ENCODE peak calls at places on chromosomes 2 and 18, in nine cellular contexts. J, G, D, T, H, X, M, Q and P are unnamed samples.

GRCh38 chr2:229686122-229686919 is 28.0 kb downstream of the DNER start:
- DNase-seq in M (no peak), T (no peak), D (no peak), Q (no peak), G (peak; percentile 14), X (no peak), H (no peak), J (no peak), P (no peak)

GRCh38 chr2:113961000-113961399 is 71.1 kb downstream of the ACTR3 start:
- DNase-seq in G (no peak), J (no peak), T (no peak), D (no peak), H (no peak), Q (no peak), X (no peak), M (no peak), P (no peak)

GRCh38 chr2:191691898-191692297 is 14.0 kb downstream of the NABP1 start:
- DNase-seq in M (no peak), H (no peak), G (no peak), T (no peak), J (no peak), Q (no peak), X (no peak), D (no peak), P (no peak)

GRCh38 chr2:109265369-109265768 is 136.4 kb downstream of the SH3RF3 start:
- DNase-seq in T (no peak), Q (no peak), D (no peak), G (no peak), J (no peak), M (no peak), H (no peak), X (no peak), P (no peak)

GRCh38 chr18:79952996-79953559 is 1.6 kb upstream of the SLC66A2 start:
- DNase-seq in J (no peak), X (no peak), Q (peak; percentile 55), D (no peak), G (no peak), T (no peak), M (no peak), H (no peak), P (peak; percentile 53)

GRCh38 chr2:114127372-114127771 is 237.5 kb downstream of the ACTR3 start:
- DNase-seq in X (peak; percentile 3), T (no peak), J (no peak), H (no peak), D (no peak), G (no peak), M (no peak), Q (no peak), P (peak; percentile 9)

GRCh38 chr2:124437811-124438210 is 412.7 kb downstream of the CNTNAP5 start:
- DNase-seq in J (no peak), G (no peak), M (peak; percentile 20), X (no peak), Q (no peak), T (no peak), D (no peak), H (no peak), P (peak; percentile 53)

GRCh38 chr2:118058979-118059378 is 29.3 kb upstream of the INSIG2 start:
- DNase-seq in T (no peak), Q (no peak), H (no peak), J (no peak), G (no peak), X (no peak), D (no peak), M (no peak), P (no peak)

GRCh38 chr18:64791211-64791610 is 642.3 kb upstream of the LINC00305 start:
- DNase-seq in G (no peak), D (no peak), Q (no peak), J (no peak), M (no peak), X (no peak), T (no peak), H (no peak), P (no peak)

GRCh38 chr2:96869281-96869823 is 528 bp downstream of the SEMA4C start:
- DNase-seq in D (peak; percentile 48), H (no peak), T (peak; percentile 90), J (peak; percentile 82), Q (peak; percentile 96), G (peak; percentile 84), X (no peak), M (no peak), P (peak; percentile 77)

GRCh38 chr18:52087140-52087539 is 252.9 kb upstream of the DCC start:
- DNase-seq in Q (no peak), H (no peak), G (no peak), D (no peak), T (no peak), M (no peak), J (no peak), X (no peak), P (no peak)

GRCh38 chr2:158761626-158762025 is 33.5 kb upstream of the DAPL1 start:
- DNase-seq in T (no peak), Q (no peak), G (no peak), H (no peak), M (no peak), D (no peak), J (no peak), X (peak; percentile 99), P (peak; percentile 29)

GRCh38 chr18:63002305-63002704 is 287.0 kb downstream of the PHLPP1 start:
- DNase-seq in X (no peak), J (no peak), G (no peak), Q (no peak), M (no peak), T (no peak), H (no peak), D (no peak), P (no peak)

GRCh38 chr2:163551974-163552373 is 183.8 kb downstream of the FIGN start:
- DNase-seq in X (peak; percentile 23), D (no peak), Q (no peak), T (no peak), M (no peak), G (no peak), H (no peak), J (no peak), P (no peak)

DNA sequence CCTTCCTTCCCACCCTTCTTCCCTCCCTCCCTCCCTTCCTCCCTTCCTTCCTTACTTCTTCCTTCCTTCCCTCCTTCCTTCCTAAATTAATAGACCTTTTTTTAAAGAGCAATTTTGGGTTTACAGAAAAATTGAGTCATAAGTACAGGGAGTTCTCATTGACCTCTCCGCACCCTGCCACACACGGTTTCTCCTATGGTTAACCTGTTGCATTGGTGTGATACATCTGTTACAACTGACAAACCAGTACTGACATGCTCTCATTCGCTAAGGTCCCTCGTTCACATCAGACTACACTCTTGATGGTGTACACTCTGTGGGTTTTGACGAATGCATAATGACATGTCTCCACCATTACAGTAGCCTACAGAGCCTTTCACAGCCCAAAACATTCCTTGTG is 11.6 kb upstream of the SDC1 start:
- DNase-seq in X (peak; percentile 94), Q (no peak), T (no peak), J (no peak), G (no peak), D (no peak), M (no peak), H (no peak), P (no peak)
- H3K27ac ChIP-seq in X (peak overlapping the region; percentile 93), Q (no peak overlapping the region), T (no peak overlapping the region), J (no peak overlapping the region), G (no peak overlapping the region), D (no peak overlapping the region), M (no peak overlapping the region), H (no peak overlapping the region), P (no peak overlapping the region)

GRCh38 chr2:130870779-130871178 is 34.1 kb downstream of the ARHGEF4 start:
- DNase-seq in D (no peak), G (no peak), J (no peak), M (no peak), X (no peak), T (no peak), Q (no peak), H (no peak), P (no peak)
- H3K4me1 ChIP-seq in D (no peaks in the 10 kb centered on the region), G (no peaks in the 10 kb centered on the region), J (no peaks in the 10 kb centered on the region), M (no peaks in the 10 kb centered on the region), X (peaks cover 9% of the 10 kb centered on the region), T (no peaks in the 10 kb centered on the region), Q (no peaks in the 10 kb centered on the region), H (no peaks in the 10 kb centered on the region), P (no peaks in the 10 kb centered on the region)

GRCh38 chr2:237649541-237650454 is 22.4 kb downstream of the LRRFIP1 start:
- DNase-seq in H (no peak), T (no peak), G (no peak), M (no peak), D (no peak), X (no peak), J (no peak), Q (no peak), P (no peak)

GRCh38 chr2:237647176-237648015 is 20.0 kb downstream of the LRRFIP1 start:
- DNase-seq in M (no peak), D (no peak), X (no peak), J (no peak), Q (no peak), H (no peak), G (no peak), T (no peak), P (no peak)

GRCh38 chr2:237645261-237645660 is 17.9 kb downstream of the LRRFIP1 start:
- DNase-seq in G (no peak), H (no peak), Q (no peak), D (no peak), M (no peak), T (no peak), X (no peak), J (no peak), P (no peak)

GRCh38 chr2:237650455-237650850 is 23.1 kb downstream of the LRRFIP1 start:
- DNase-seq in M (no peak), G (no peak), Q (no peak), H (no peak), D (no peak), J (no peak), T (no peak), X (no peak), P (peak; percentile 29)

DNA sequence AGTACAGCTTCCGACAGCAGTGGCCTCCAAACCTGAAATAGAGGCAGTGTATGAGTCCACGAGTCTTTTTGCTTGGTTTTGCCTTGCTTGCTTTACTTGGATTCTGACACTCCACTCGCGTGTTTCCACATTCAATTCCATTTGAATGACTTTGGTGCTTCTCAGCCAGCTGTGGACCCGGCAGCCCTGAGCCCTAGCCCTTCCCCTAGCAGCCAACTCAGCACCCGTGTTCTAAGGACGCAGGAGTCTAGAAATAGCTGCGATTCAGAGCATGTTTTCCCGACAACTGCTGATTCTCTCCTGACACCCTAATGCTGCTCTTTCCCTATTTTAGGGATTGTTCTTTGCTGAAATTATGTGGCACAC is 20.6 kb downstream of the LRRFIP1 start:
- DNase-seq in H (no peak), M (no peak), D (no peak), Q (no peak), X (no peak), T (no peak), J (no peak), G (no peak), P (no peak)
- H3K27ac ChIP-seq in H (no peak overlapping the region), M (no peak overlapping the region), D (no peak overlapping the region), Q (no peak overlapping the region), X (no peak overlapping the region), T (peak overlapping the region; percentile 21), J (peak overlapping the region; percentile 91), G (no peak overlapping the region), P (no peak overlapping the region)

DNA sequence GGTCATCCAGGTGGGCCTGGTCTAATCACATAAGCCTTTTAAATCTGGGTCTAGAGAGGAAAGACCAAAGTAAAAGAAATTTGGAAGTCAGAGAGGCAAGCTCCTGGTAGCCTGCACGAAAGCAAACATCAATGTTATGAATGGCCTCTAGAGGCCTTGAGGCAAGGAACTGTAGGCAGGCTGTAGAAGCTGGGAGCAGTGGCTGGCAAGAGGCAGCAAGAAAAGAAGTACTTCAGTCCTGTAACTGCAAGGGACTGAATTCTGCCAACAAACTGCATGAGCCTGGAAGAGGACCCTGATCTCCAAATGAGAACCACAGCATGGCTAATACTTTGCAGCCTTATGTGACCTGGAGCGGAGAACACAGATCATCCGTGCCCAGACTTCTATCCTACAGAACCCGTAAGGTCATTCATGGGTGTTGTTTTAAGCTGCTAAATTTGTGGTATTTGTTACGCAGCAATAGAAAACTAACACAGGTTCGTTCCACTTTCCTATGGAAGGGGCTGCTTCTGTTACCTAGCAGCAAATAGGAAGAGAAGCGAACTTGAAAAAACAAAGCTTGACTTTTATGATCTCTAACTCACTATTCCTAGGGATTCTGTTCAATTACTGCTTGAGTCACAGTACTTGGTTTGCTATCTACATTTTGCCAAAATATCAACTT is 1.2 kb downstream of the IMMT start:
- DNase-seq in T (no peak), M (no peak), Q (no peak), X (peak; percentile 6), H (no peak), G (peak; percentile 49), D (peak; percentile 54), J (no peak), P (peak; percentile 63)
- H3K4me1 ChIP-seq in T (peaks cover 31% of the 10 kb centered on the region), M (peaks cover 62% of the 10 kb centered on the region), Q (no peaks in the 10 kb centered on the region), X (peaks cover 16% of the 10 kb centered on the region), H (peaks cover 22% of the 10 kb centered on the region), G (peaks cover 55% of the 10 kb centered on the region), D (peaks cover 58% of the 10 kb centered on the region), J (peaks cover 63% of the 10 kb centered on the region), P (peaks cover 6% of the 10 kb centered on the region)